ENCODE peak calls at places on chromosomes 7 and 10, in eight cellular contexts. X is H7; K is T1000; W is heart left ventricle; V is midbrain; H is stimulated activated naive CD8-positive, alpha-beta T cell treated with anti-CD3 and anti-CD28 coated beads, Interleukin-15, Interleukin-2, amounts not matched to agents 100 U/mL and 50 U/mL, for 24 hours; L is fibroblast of lung; P is psoas muscle. Y is an unnamed sample.

GRCh38 chr7:127799535-127800305 is 147.7 kb downstream of the SND1 start:
- DNase-seq in K (no peak), L (no peak), H (no peak), W (no peak), V (no peak), X (no peak), P (no peak), Y (no peak)

GRCh38 chr10:46306550-46307184 is 19.9 kb downstream of the ANTXRL start:
- DNase-seq in X (no peak), K (no peak), W (no peak), H (no peak), V (no peak), P (no peak), L (no peak), Y (no peak)

GRCh38 chr7:116551692-116552091 is 26.9 kb downstream of the CAV1 start:
- DNase-seq in V (no peak), P (no peak), W (no peak), H (no peak), K (no peak), X (no peak), L (no peak), Y (no peak)

GRCh38 chr7:351681-352480 is 61.9 kb downstream of the FOXL3 start:
- DNase-seq in H (peak; percentile 59), W (no peak), L (no peak), K (no peak), V (no peak), P (no peak), X (peak; percentile 80), Y (no peak)

GRCh38 chr7:13262929-13263530 is 575.6 kb downstream of the ARL4A start:
- DNase-seq in V (peak; percentile 58), X (no peak), W (no peak), H (no peak), P (no peak), L (peak; percentile 28), K (no peak), Y (no peak)

GRCh38 chr7:103637080-103637479 is 191.1 kb upstream of the SLC26A5 start:
- DNase-seq in W (no peak), V (no peak), L (peak; percentile 92), P (no peak), K (peak; percentile 8), X (no peak), H (no peak), Y (no peak)

GRCh38 chr7:116569737-116570136 is 44.9 kb downstream of the CAV1 start:
- DNase-seq in H (no peak), K (no peak), P (no peak), L (peak; percentile 93), V (no peak), X (no peak), W (no peak), Y (no peak)

GRCh38 chr7:155917836-155918385 is 105.6 kb upstream of the SHH start:
- DNase-seq in L (peak; percentile 31), P (no peak), V (no peak), X (no peak), K (no peak), H (no peak), W (no peak), Y (no peak)

GRCh38 chr7:79598351-79598750 is 144.9 kb upstream of the MAGI2 start:
- DNase-seq in X (no peak), P (no peak), L (no peak), K (no peak), V (no peak), W (no peak), H (no peak), Y (no peak)

GRCh38 chr7:85479918-85480658 is 293.2 kb upstream of the SEMA3D start:
- DNase-seq in W (no peak), X (no peak), K (no peak), H (no peak), V (no peak), L (no peak), P (no peak), Y (no peak)

GRCh38 chr7:24800667-24801066 is 43.4 kb upstream of the GSDME start:
- DNase-seq in L (no peak), P (no peak), X (no peak), V (no peak), K (no peak), H (no peak), W (no peak), Y (no peak)

GRCh38 chr10:123557366-123558108 is 108.6 kb upstream of the GPR26 start:
- DNase-seq in P (no peak), L (no peak), V (no peak), H (no peak), W (no peak), K (no peak), X (peak; percentile 16), Y (no peak)

GRCh38 chr7:113561446-113561845 is 357.4 kb downstream of the PPP1R3A start:
- DNase-seq in H (no peak), K (no peak), W (no peak), P (no peak), L (peak; percentile 78), X (no peak), V (no peak), Y (no peak)

GRCh38 chr10:28796606-28797512 is 119.5 kb downstream of the BAMBI start:
- DNase-seq in L (peak; percentile 82), W (peak; percentile 60), H (no peak), K (no peak), V (no peak), P (peak; percentile 44), X (no peak), Y (peak; percentile 83)

GRCh38 chr10:120456626-120457430 is at the start of gene PLPP4:
- DNase-seq in H (peak; percentile 6), V (peak; percentile 61), K (peak; percentile 68), X (peak; percentile 89), P (no peak), L (peak; percentile 58), W (no peak), Y (no peak)

GRCh38 chr10:28939352-28940157 is 262.2 kb downstream of the BAMBI start:
- DNase-seq in W (peak; percentile 53), P (peak; percentile 51), V (peak; percentile 30), K (no peak), X (peak; percentile 77), H (no peak), L (peak; percentile 85), Y (peak; percentile 65)

GRCh38 chr10:51892965-51893658 is 193.7 kb upstream of the CSTF2T start:
- DNase-seq in K (no peak), L (no peak), W (no peak), P (no peak), X (peak; percentile 22), V (no peak), H (no peak), Y (no peak)

GRCh38 chr10:73263948-73264347 is 11.5 kb upstream of the MRPS16 start:
- DNase-seq in X (no peak), P (no peak), W (no peak), L (peak; percentile 19), H (no peak), V (no peak), K (no peak), Y (no peak)

GRCh38 chr10:106565546-106565945 is 599.0 kb downstream of the SORCS1 start:
- DNase-seq in V (no peak), K (no peak), L (peak; percentile 25), H (no peak), W (no peak), P (no peak), X (no peak), Y (no peak)

GRCh38 chr7:89798599-89798996 is 355.7 kb upstream of the STEAP1 start:
- DNase-seq in X (no peak), K (no peak), V (no peak), W (no peak), H (no peak), L (no peak), P (no peak), Y (no peak)

GRCh38 chr7:149707448-149707886 is 65.9 kb downstream of the ZNF467 start:
- DNase-seq in X (no peak), L (no peak), V (no peak), H (no peak), P (no peak), K (no peak), W (no peak), Y (no peak)

GRCh38 chr7:137606061-137606674 is 240.6 kb downstream of the DGKI start:
- DNase-seq in X (no peak), V (peak; percentile 36), L (peak; percentile 50), P (no peak), H (no peak), W (no peak), K (no peak), Y (no peak)

GRCh38 chr7:17402628-17403278 is 104.3 kb downstream of the AHR start:
- DNase-seq in H (peak; percentile 7), W (no peak), V (no peak), L (no peak), P (no peak), X (no peak), K (no peak), Y (no peak)

GRCh38 chr7:79403451-79403850 is 50.0 kb downstream of the MAGI2 start:
- DNase-seq in X (no peak), V (no peak), W (no peak), K (no peak), L (no peak), P (no peak), H (no peak), Y (no peak)

GRCh38 chr7:118583651-118584050 is 359.1 kb downstream of the ANKRD7 start:
- DNase-seq in K (no peak), X (no peak), V (no peak), H (no peak), L (no peak), P (no peak), W (no peak), Y (no peak)

GRCh38 chr10:128921389-128922022 is 545.5 kb upstream of the MGMT start:
- DNase-seq in V (no peak), X (no peak), H (no peak), L (no peak), P (no peak), K (no peak), W (no peak), Y (no peak)

GRCh38 chr7:44292876-44293560 is 32.4 kb downstream of the CAMK2B start:
- DNase-seq in K (no peak), H (no peak), P (no peak), X (peak; percentile 24), W (peak; percentile 9), V (no peak), L (no peak), Y (no peak)

GRCh38 chr10:124744688-124745055 is 494 bp upstream of the FAM53B start:
- DNase-seq in H (no peak), P (no peak), W (no peak), L (peak; percentile 75), K (no peak), V (no peak), X (no peak), Y (no peak)

GRCh38 chr10:60511823-60512222 is 122.1 kb upstream of the ANK3 start:
- DNase-seq in L (no peak), W (no peak), V (no peak), H (no peak), K (no peak), P (no peak), X (no peak), Y (no peak)

GRCh38 chr10:50470798-50471582 is 152.8 kb downstream of the SGMS1 start:
- DNase-seq in H (no peak), X (no peak), W (no peak), V (no peak), K (no peak), L (peak; percentile 87), P (no peak), Y (no peak)

GRCh38 chr10:34160595-34160994 is 654.5 kb downstream of the PARD3 start:
- DNase-seq in H (no peak), V (no peak), W (no peak), L (no peak), K (no peak), X (no peak), P (no peak), Y (no peak)

GRCh38 chr10:98224509-98224908 is 43.5 kb downstream of the LOXL4 start:
- DNase-seq in V (no peak), H (no peak), K (no peak), W (no peak), P (no peak), X (no peak), L (peak; percentile 26), Y (no peak)

GRCh38 chr10:3654496-3654895 is 130.5 kb downstream of the KLF6 start:
- DNase-seq in V (no peak), W (no peak), X (no peak), H (no peak), P (no peak), K (no peak), L (peak; percentile 37), Y (no peak)

GRCh38 chr7:19118896-19119301 is 1.5 kb upstream of the TWIST1 start:
- DNase-seq in V (no peak), P (no peak), W (no peak), K (no peak), H (no peak), L (no peak), X (peak; percentile 70), Y (peak; percentile 33)